ENCODE peak calls at places on chromosomes 16 and 17, in five cellular contexts. X is GM12878, E is upper lobe of left lung, B is K562, Y is HepG2. T is an unnamed sample.

GRCh38 chr16:3625911-3626732 is 14.7 kb upstream of the SLX4 start:
- ATAC-seq in X (peak), E (no peak), B (peak), Y (peak), T (no peak)

GRCh38 chr17:65198653-65199382 is 61.6 kb downstream of the RGS9 start:
- ATAC-seq in X (peak), E (peak), B (peak), Y (no peak), T (no peak)

GRCh38 chr17:66675273-66675990 is 159.5 kb upstream of the CACNG5 start:
- ATAC-seq in X (no peak), E (peak), B (no peak), Y (no peak), T (no peak)

GRCh38 chr17:8120520-8121443 is 2.5 kb upstream of the ALOXE3 start:
- ATAC-seq in X (peak), E (no peak), B (peak), Y (peak), T (no peak)

GRCh38 chr17:67322039-67322787 is 44.2 kb downstream of the PSMD12 start:
- ATAC-seq in X (no peak), E (no peak), B (peak), Y (no peak), T (no peak)

GRCh38 chr17:31877911-31878702 is 19.1 kb upstream of the COPRS start:
- ATAC-seq in X (no peak), E (no peak), B (no peak), Y (no peak), T (no peak)

GRCh38 chr16:88539652-88540345 is 30.4 kb upstream of the ZC3H18 start:
- ATAC-seq in X (peak), E (no peak), B (peak), Y (peak), T (no peak)

GRCh38 chr16:85681255-85681654 is 7.5 kb downstream of the GINS2 start:
- ATAC-seq in X (no peak), E (no peak), B (no peak), Y (no peak), T (no peak)

GRCh38 chr17:19546289-19547065 is 12.8 kb downstream of the SLC47A1 start:
- ATAC-seq in X (peak), E (peak), B (no peak), Y (no peak), T (peak)

GRCh38 chr16:10929853-10930754 is 12.2 kb downstream of the DEXI start:
- ATAC-seq in X (peak), E (peak), B (no peak), Y (no peak), T (peak)

GRCh38 chr16:48539485-48540221 is 70.3 kb downstream of the N4BP1 start:
- ATAC-seq in X (no peak), E (no peak), B (no peak), Y (peak), T (no peak)

GRCh38 chr17:82434216-82434565 is 15.8 kb upstream of the OGFOD3 start:
- ATAC-seq in X (peak), E (no peak), B (no peak), Y (no peak), T (no peak)

GRCh38 chr17:27264068-27264812 is 29.7 kb upstream of the WSB1 start:
- ATAC-seq in X (no peak), E (peak), B (no peak), Y (no peak), T (no peak)

GRCh38 chr17:45338023-45338781 is 21.4 kb upstream of the MAP3K14 start:
- ATAC-seq in X (no peak), E (peak), B (no peak), Y (no peak), T (peak)

GRCh38 chr16:74575805-74576643 is 30.9 kb downstream of the GLG1 start:
- ATAC-seq in X (no peak), E (no peak), B (peak), Y (no peak), T (no peak)

GRCh38 chr17:19247423-19247822 is 10.3 kb downstream of the EPN2 start:
- ATAC-seq in X (no peak), E (no peak), B (no peak), Y (no peak), T (no peak)

GRCh38 chr17:19448341-19449268 is 37.6 kb downstream of the RNF112 start:
- ATAC-seq in X (no peak), E (peak), B (no peak), Y (peak), T (peak)

GRCh38 chr16:88967800-88968588 is 9.0 kb downstream of the CBFA2T3 start:
- ATAC-seq in X (peak), E (no peak), B (no peak), Y (no peak), T (no peak)

GRCh38 chr17:81187120-81187519 is 21.1 kb upstream of the AATK start:
- ATAC-seq in X (no peak), E (no peak), B (no peak), Y (no peak), T (no peak)

GRCh38 chr17:77233635-77234334 is 93.0 kb downstream of the SEC14L1 start:
- ATAC-seq in X (peak), E (peak), B (peak), Y (peak), T (no peak)

GRCh38 chr17:12254460-12254859 is 233.8 kb downstream of the MAP2K4 start:
- ATAC-seq in X (peak), E (no peak), B (no peak), Y (no peak), T (no peak)

GRCh38 chr17:27495460-27495859 is 39.2 kb downstream of the KSR1 start:
- ATAC-seq in X (peak), E (peak), B (no peak), Y (no peak), T (no peak)

GRCh38 chr16:57147381-57148191 is 38.3 kb downstream of the PSME3IP1 start:
- ATAC-seq in X (no peak), E (no peak), B (no peak), Y (no peak), T (peak)

GRCh38 chr16:17852977-17853702 is 382.4 kb upstream of the XYLT1 start:
- ATAC-seq in X (no peak), E (no peak), B (no peak), Y (no peak), T (no peak)

GRCh38 chr16:9521749-9522370 is 430.4 kb downstream of the HAPSTR1 start:
- ATAC-seq in X (no peak), E (no peak), B (no peak), Y (peak), T (no peak)

GRCh38 chr17:17626840-17627239 is 35.3 kb upstream of the PEMT start:
- ATAC-seq in X (no peak), E (no peak), B (no peak), Y (no peak), T (no peak)

GRCh38 chr17:15651001-15651582 is 31.6 kb upstream of the FBXW10B start:
- ATAC-seq in X (no peak), E (no peak), B (no peak), Y (no peak), T (peak)

GRCh38 chr17:81484195-81484979 is 28.2 kb downstream of the ACTG1 start:
- ATAC-seq in X (peak), E (peak), B (peak), Y (peak), T (peak)

GRCh38 chr17:39903158-39903884 is 15.1 kb downstream of the GSDMB start:
- ATAC-seq in X (peak), E (no peak), B (peak), Y (no peak), T (no peak)

GRCh38 chr17:13417551-13417950 is 184.2 kb downstream of the HS3ST3A1 start:
- ATAC-seq in X (no peak), E (no peak), B (no peak), Y (no peak), T (no peak)

GRCh38 chr17:75490953-75491649 is 24.2 kb downstream of the CASKIN2 start:
- ATAC-seq in X (no peak), E (no peak), B (no peak), Y (no peak), T (no peak)

GRCh38 chr17:75491680-75492079 is 23.7 kb downstream of the CASKIN2 start:
- ATAC-seq in X (no peak), E (no peak), B (no peak), Y (no peak), T (no peak)

GRCh38 chr17:75493476-75494129 is 21.7 kb downstream of the CASKIN2 start:
- ATAC-seq in X (no peak), E (no peak), B (no peak), Y (no peak), T (no peak)

GRCh38 chr17:75494326-75494877 is 20.9 kb downstream of the CASKIN2 start:
- ATAC-seq in X (no peak), E (no peak), B (no peak), Y (no peak), T (no peak)

DNA sequence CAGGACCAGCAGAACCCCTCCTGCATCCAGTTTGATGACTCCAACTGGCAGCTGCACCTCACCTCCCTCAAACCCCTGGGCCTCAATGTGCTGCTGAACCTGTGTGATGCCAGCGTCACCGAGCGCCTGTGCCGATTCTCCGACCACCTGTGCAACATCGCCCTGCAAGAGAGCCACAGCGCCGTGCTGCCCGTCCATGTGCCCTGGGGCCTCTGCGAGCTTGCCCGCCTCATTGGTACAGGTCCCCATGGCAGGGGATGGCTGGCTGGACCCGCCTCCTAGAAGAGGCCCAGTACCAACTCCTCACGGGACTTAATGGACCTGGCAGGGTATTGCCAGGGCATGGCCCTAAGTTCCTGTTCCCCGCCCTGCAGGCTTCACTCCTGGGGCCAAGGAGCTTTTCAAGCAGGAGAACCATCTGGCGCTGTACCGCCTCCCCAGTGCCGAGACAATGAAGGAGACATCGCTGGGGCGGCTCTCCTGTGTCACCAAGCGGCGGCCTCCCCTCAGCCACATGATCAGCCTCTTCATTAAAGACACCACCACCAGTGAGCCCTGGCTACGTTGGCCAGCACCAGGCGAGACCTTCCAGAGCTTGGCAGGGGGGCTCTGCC is 22.7 kb downstream of the CASKIN2 start:
- ATAC-seq in X (no peak), E (no peak), B (no peak), Y (no peak), T (no peak)
- H3K27ac ChIP-seq in X (no peak), E (no peak), B (no peak), Y (no peak), T (no peak)

DNA sequence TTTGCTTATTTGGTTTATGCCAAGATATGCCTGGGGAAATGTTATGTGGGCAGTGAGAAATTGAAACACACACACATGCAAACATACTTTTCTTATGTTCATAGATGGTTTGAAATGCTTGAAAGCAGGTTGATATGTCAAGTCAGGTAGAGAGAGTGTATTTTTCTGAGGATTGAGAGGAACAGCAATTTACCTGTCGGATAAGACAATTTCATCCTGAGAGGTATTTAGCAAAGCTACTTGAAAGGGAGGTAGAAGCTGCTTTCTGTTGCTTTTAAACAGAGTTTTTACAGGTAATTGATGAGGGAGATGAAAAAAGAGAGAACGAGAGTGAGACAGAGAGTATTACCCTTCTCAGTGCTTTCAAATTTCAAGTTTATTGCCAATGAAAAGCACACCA is 854.3 kb downstream of the CDH8 start:
- ATAC-seq in X (no peak), E (no peak), B (no peak), Y (no peak), T (no peak)
- TF ChIP-seq EP300 in X (no peak), E (no peak), B (no peak), Y (no peak), T (no peak)

DNA sequence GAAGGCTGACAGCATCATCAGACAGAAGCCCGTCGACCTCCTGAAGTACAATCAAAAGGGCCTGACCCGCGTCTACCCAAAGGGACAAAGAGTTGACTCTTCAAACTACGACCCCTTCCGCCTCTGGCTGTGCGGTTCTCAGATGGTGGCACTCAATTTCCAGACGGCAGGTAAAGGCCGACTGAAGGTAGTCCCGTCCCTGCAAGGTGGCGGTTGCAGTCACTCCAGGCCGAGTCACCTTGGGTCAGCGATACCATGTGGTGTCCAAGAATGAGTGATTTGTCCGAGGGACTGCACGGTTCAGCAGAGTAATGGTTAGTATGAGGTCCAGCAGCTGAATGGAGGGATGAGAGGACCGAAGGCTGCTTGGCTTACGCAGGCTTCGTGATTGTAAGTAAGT is 75.1 kb downstream of the SDR42E1 start:
- ATAC-seq in X (no peak), E (no peak), B (no peak), Y (no peak), T (no peak)
- TF ChIP-seq POLR2AphosphoS5 in X (no peak), E (no peak), B (no peak), Y (no peak), T (no peak)

DNA sequence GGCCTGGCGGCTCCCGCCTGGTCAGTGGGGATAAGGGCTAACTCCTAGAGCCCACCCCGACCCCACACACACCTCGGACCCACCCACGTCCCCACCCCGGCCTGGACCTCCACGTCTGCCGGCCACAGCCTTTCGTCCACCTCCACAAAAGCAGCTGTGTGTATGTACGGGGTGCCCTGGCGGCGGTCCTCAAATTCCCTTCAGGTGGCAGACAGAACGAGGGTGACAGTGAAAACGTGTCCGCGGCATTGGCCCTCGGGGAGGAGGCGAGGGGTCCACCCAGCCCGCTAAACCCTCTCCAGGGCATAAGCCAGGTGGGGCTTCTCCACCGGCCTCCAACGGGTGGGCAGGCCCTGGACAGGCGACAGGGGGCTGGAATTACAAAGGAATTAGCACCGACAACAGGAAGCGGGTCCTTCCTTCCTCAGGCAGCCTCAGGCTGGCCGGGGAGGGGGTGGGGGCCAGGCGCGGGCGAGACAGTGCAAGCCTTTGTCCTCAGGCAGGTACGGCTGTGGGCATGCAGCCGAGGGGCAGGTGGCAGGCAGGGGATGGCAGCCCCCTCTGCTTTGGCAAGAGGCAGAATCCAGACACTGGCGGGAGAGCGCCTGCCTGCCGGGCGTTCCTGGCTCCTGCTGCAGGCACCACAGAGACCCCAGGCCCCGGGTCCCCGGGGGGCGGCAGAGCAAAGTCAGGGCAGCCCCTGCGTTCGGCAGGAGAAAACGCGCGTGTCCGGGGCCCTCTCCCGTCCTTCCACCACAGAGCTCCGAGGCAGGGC is 12.3 kb upstream of the PITPNA start:
- ATAC-seq in X (no peak), E (no peak), B (no peak), Y (no peak), T (no peak)
- H3K27ac ChIP-seq in X (no peak), E (peak), B (no peak), Y (no peak), T (peak)

DNA sequence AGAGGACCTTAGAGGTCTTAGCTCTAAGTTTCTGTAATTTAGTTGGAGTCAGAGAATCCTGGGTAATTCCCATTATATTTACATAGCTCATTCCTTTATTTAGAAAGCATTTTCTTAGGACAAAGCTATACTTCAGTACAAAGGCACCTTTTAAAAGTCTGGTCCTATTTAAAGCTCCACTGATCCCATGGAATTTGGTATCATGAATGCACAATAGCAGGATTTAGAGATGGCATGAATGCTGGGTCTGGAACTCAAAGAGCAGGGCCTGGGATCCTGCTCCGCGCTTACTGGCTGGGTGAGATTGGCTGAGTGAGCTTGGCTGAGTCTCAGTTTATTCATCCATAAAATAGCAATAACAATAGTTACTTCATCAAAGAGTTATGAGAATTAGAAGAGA is 4.8 kb downstream of the KRT23 start:
- ATAC-seq in X (no peak), E (no peak), B (no peak), Y (no peak), T (no peak)
- TF ChIP-seq EP300 in X (no peak), E (no peak), B (no peak), Y (no peak), T (no peak)

DNA sequence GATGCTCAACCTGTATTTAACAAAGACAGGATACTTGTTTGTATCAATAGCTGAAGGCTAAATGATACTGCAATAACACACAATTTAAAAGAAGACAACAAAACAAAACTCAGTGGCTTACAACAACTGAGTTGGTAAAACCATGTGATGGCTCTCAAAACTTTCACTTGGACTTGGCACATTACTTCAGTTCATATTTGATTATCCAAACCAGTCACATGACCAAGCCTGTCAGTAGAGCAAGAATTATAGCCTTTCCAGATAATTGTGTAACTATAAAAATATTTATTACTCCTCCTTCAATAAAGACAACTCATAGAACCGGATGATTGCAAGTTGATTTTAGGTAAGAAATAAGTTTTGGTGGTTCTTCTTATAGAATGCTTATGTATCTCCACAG is 56.8 kb downstream of the NQO1 start:
- ATAC-seq in X (no peak), E (no peak), B (no peak), Y (no peak), T (no peak)
- TF ChIP-seq POLR2AphosphoS5 in X (no peak), E (no peak), B (no peak), Y (no peak), T (no peak)

GRCh38 chr17:79985951-79986391 is 49.7 kb downstream of the TBC1D16 start:
- ATAC-seq in X (no peak), E (no peak), B (no peak), Y (no peak), T (no peak)

GRCh38 chr17:79987890-79988162 is 47.8 kb downstream of the TBC1D16 start:
- ATAC-seq in X (no peak), E (no peak), B (no peak), Y (no peak), T (no peak)

GRCh38 chr17:79986441-79987186 is 49.1 kb downstream of the TBC1D16 start:
- ATAC-seq in X (no peak), E (no peak), B (no peak), Y (peak), T (no peak)

GRCh38 chr17:79988163-79988971 is 47.3 kb downstream of the TBC1D16 start:
- ATAC-seq in X (no peak), E (peak), B (no peak), Y (peak), T (no peak)

DNA sequence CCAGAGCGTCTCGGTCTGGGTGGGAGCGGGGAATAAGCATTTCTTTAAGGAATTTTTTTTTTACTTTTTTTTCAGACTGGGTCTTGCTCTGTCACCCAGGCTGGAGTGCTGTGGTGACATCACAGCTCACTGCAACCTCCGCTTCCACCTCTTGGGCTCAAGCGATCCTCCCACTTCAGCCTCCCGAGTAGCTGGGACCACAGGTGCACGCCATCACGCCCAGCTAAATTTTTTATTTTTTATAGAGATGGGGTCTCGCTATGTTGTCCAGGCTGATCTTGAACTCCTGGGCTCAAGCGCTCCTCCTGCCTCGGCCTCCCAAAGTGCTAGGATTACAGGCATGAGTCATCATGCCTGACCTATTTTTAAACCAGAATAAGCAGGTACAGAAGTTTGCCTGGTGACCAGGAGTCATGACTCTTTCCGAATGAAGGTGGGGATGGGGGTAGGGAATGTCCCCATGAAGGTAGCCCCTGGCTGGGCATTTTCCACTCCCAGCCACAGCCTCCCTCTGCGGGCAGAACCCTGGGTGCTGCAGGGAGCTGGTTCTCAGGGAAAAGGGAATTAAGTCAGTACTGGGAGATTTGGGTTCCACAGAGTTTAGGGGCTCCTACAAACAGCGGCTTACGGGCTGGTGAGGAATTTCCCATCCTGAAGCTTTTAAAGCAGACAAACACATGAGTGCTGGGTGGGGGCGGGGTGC is 48.3 kb downstream of the TBC1D16 start:
- ATAC-seq in X (no peak), E (no peak), B (no peak), Y (no peak), T (no peak)
- H3K27ac ChIP-seq in X (no peak), E (no peak), B (no peak), Y (peak), T (no peak)

T was measured in gastroesophageal sphincter.